ENCODE peak calls at places on chromosomes 7 and 10, in ten cellular contexts. C is DMS153; A is stimulated activated CD8-positive, alpha-beta memory T cell treated with anti-CD3 and anti-CD28 coated beads, Interleukin-15, amount 100 ng/mL, for 24 hours; L is mesendoderm; W is LoVo; Q is neural crest cell; T is endothelial cell; I is AG08395; R is A172; K is stimulated activated effector memory CD8-positive, alpha-beta T cell treated with anti-CD3 and anti-CD28 coated beads, Interleukin-12 subunit alpha, Interleukin-12 subunit beta, amount 100 ng/mL, for 72 hours. G is an unnamed sample.

GRCh38 chr7:158816995-158817394 is 12.3 kb downstream of the ESYT2 start:
- DNase-seq in A (no peak), K (no peak), R (no peak), T (no peak), C (no peak), L (peak), Q (no peak), W (peak), I (no peak), G (no peak)

GRCh38 chr10:78309536-78310237 is 276.0 kb downstream of the RPS24 start:
- DNase-seq in Q (no peak), C (no peak), K (no peak), R (no peak), A (no peak), I (no peak), L (no peak), W (no peak), T (no peak), G (no peak)

GRCh38 chr7:21427861-21428641 is at the start of gene SP4:
- DNase-seq in R (peak), W (peak), C (peak), Q (peak), L (peak), I (peak), A (peak), K (peak), T (peak), G (peak)

GRCh38 chr7:80313067-80313626 is 178.5 kb downstream of the GNAI1 start:
- DNase-seq in Q (no peak), A (no peak), R (peak), C (no peak), L (peak), T (no peak), I (no peak), K (no peak), W (no peak), G (no peak)

GRCh38 chr7:116977172-116977571 is 23.9 kb downstream of the ST7 start:
- DNase-seq in Q (no peak), K (no peak), C (no peak), A (no peak), W (no peak), I (peak), R (no peak), L (no peak), T (no peak), G (no peak)

GRCh38 chr10:13078912-13079775 is 20.8 kb upstream of the OPTN start:
- DNase-seq in W (no peak), A (no peak), R (no peak), L (no peak), C (no peak), Q (no peak), T (no peak), I (no peak), K (no peak), G (no peak)

GRCh38 chr7:39624935-39625694 is 1.7 kb downstream of the RALA start:
- DNase-seq in Q (no peak), L (no peak), K (no peak), C (no peak), W (no peak), R (no peak), A (no peak), T (no peak), I (no peak), G (no peak)

GRCh38 chr10:61283066-61283465 is 170.1 kb downstream of the TMEM26 start:
- DNase-seq in K (no peak), W (no peak), C (no peak), L (no peak), I (no peak), A (no peak), T (no peak), R (peak), Q (no peak), G (no peak)

GRCh38 chr7:112204776-112205347 is 1.3 kb downstream of the DOCK4 start:
- DNase-seq in T (no peak), R (peak), K (no peak), C (peak), Q (no peak), W (no peak), L (no peak), I (no peak), A (no peak), G (peak)

GRCh38 chr7:110857106-110857505 is 233.8 kb upstream of the LRRN3 start:
- DNase-seq in I (no peak), C (no peak), A (no peak), K (no peak), R (no peak), T (no peak), L (no peak), Q (no peak), W (no peak), G (no peak)

GRCh38 chr10:70584941-70585544 is 17.5 kb downstream of the PRF1 start:
- DNase-seq in T (peak), R (no peak), K (no peak), I (no peak), A (no peak), Q (peak), L (peak), C (peak), W (no peak), G (no peak)

GRCh38 chr7:1388936-1389335 is 70.3 kb downstream of the MICALL2 start:
- DNase-seq in I (no peak), R (no peak), C (no peak), Q (no peak), A (no peak), T (no peak), W (no peak), L (no peak), K (no peak), G (no peak)

GRCh38 chr10:90893190-90893589 is 21.4 kb downstream of the RPP30 start:
- DNase-seq in Q (no peak), W (no peak), L (no peak), K (no peak), T (no peak), A (no peak), R (no peak), C (no peak), I (no peak), G (no peak)

GRCh38 chr10:122198631-122199030 is 72.5 kb upstream of the BTBD16 start:
- DNase-seq in R (no peak), C (no peak), W (no peak), Q (no peak), A (no peak), T (no peak), K (no peak), I (no peak), L (no peak), G (no peak)

GRCh38 chr7:23597064-23597907 is at the start of gene CCDC126:
- DNase-seq in T (peak), R (peak), C (peak), A (peak), Q (peak), I (peak), L (peak), K (peak), W (peak), G (peak)

GRCh38 chr10:16674147-16674703 is 143.0 kb downstream of the RSU1 start:
- DNase-seq in L (no peak), I (no peak), R (no peak), C (peak), K (no peak), T (no peak), Q (no peak), W (no peak), A (no peak), G (no peak)

GRCh38 chr7:131745645-131746248 is 189.3 kb upstream of the PODXL start:
- DNase-seq in W (peak), C (no peak), L (peak), A (no peak), K (no peak), R (peak), I (peak), T (peak), Q (peak), G (no peak)

GRCh38 chr10:23338886-23339285 is 5.7 kb downstream of the C10orf67 start:
- DNase-seq in A (no peak), W (no peak), I (no peak), L (no peak), T (no peak), R (peak), Q (no peak), C (no peak), K (no peak), G (no peak)

GRCh38 chr10:123906884-123907652 is 15.5 kb upstream of the CPXM2 start:
- DNase-seq in I (no peak), C (no peak), Q (no peak), K (no peak), W (no peak), L (no peak), A (no peak), R (no peak), T (no peak), G (no peak)

GRCh38 chr10:24737001-24737400 is 13.3 kb upstream of the ARHGAP21 start:
- DNase-seq in A (no peak), Q (no peak), W (no peak), I (no peak), R (no peak), C (no peak), K (no peak), L (peak), T (no peak), G (no peak)

GRCh38 chr10:132938472-132939329 is 3.7 kb downstream of the CFAP46 start:
- DNase-seq in I (peak), R (no peak), C (no peak), L (peak), T (peak), A (no peak), Q (no peak), K (no peak), W (no peak), G (no peak)

GRCh38 chr7:150990416-150991186 is at the start of gene NOS3:
- DNase-seq in I (no peak), A (no peak), W (peak), R (no peak), Q (no peak), T (no peak), C (no peak), K (no peak), L (no peak), G (no peak)

GRCh38 chr10:69413221-69413865 is 3.4 kb downstream of the TACR2 start:
- DNase-seq in R (peak), I (peak), W (no peak), C (no peak), T (peak), A (no peak), L (peak), Q (peak), K (no peak), G (peak)

GRCh38 chr10:99924451-99924850 is 85.3 kb downstream of the DNMBP start:
- DNase-seq in R (no peak), T (no peak), W (no peak), L (no peak), K (no peak), Q (no peak), A (no peak), I (no peak), C (no peak), G (no peak)

GRCh38 chr7:133575726-133576125 is 322.8 kb downstream of the EXOC4 start:
- DNase-seq in T (no peak), I (peak), L (no peak), Q (no peak), W (no peak), A (no peak), R (no peak), C (no peak), K (no peak), G (no peak)

GRCh38 chr7:7427363-7427762 is 108.3 kb downstream of the COL28A1 start:
- DNase-seq in Q (no peak), A (no peak), R (no peak), C (no peak), K (no peak), I (no peak), W (no peak), L (no peak), T (no peak), G (peak)

GRCh38 chr10:90484518-90484917 is 373.3 kb downstream of the HTR7 start:
- DNase-seq in C (peak), L (peak), I (no peak), R (no peak), W (no peak), Q (no peak), A (no peak), T (no peak), K (no peak), G (no peak)

GRCh38 chr7:38825721-38826440 is 83.1 kb downstream of the VPS41 start:
- DNase-seq in T (no peak), I (no peak), W (no peak), C (no peak), Q (no peak), K (no peak), L (no peak), R (no peak), A (no peak), G (no peak)

G was measured in hippocampal formation.